ENCODE peak calls at places on chromosomes 12 and 14, in ten cellular contexts. U is stomach, D is tibial nerve, B is cardiac muscle cell, X is A673, A is neural progenitor cell, T is SJSA1, E is heart left ventricle, O is hepatocyte, J is HAP-1. N is an unnamed sample. For H3K4me1, the result is how much of the 10 kb centered on the place peaks cover.

GRCh38 chr14:76829016-76829365 is 2.8 kb downstream of the LRRC74A start:
- DNase-seq in T (no peak), X (no peak), A (no peak), E (peak), O (no peak), J (no peak), B (no peak), U (no peak), D (no peak), N (no peak)

GRCh38 chr14:65177551-65177950 is 75.2 kb upstream of the MAX start:
- DNase-seq in J (no peak), X (no peak), A (no peak), U (no peak), O (no peak), E (no peak), T (no peak), D (no peak), B (no peak), N (no peak)

GRCh38 chr12:27552886-27553560 is 29.0 kb downstream of the PPFIBP1 start:
- DNase-seq in J (no peak), X (no peak), B (no peak), U (no peak), A (no peak), O (no peak), T (no peak), E (no peak), D (no peak), N (no peak)

GRCh38 chr12:65740873-65741600 is 83.2 kb upstream of the HMGA2 start:
- DNase-seq in A (peak), U (peak), B (peak), E (peak), T (peak), O (peak), X (peak), D (peak), J (peak), N (peak)

GRCh38 chr12:110694330-110694891 is 5.5 kb upstream of the HVCN1 start:
- DNase-seq in T (no peak), B (no peak), D (no peak), A (no peak), E (peak), U (no peak), X (no peak), J (no peak), O (no peak), N (no peak)

GRCh38 chr12:1606021-1606622 is 11.7 kb upstream of the FBXL14 start:
- DNase-seq in X (peak), D (peak), J (peak), O (peak), U (peak), T (peak), E (peak), B (peak), A (no peak), N (peak)

GRCh38 chr14:92026548-92027190 is 13.2 kb downstream of the TRIP11 start:
- DNase-seq in B (no peak), O (no peak), A (no peak), D (no peak), T (no peak), U (no peak), E (no peak), X (no peak), J (no peak), N (no peak)

GRCh38 chr14:61812347-61813100 is 50.3 kb downstream of the SNAPC1 start:
- DNase-seq in A (peak), B (peak), E (no peak), X (no peak), T (no peak), O (peak), J (peak), U (no peak), D (no peak), N (no peak)

GRCh38 chr12:68447807-68448138 is 115.6 kb upstream of the MDM1 start:
- DNase-seq in O (no peak), T (no peak), J (no peak), X (no peak), B (no peak), U (no peak), D (no peak), A (no peak), E (no peak), N (no peak)

GRCh38 chr14:97523936-97524335 is 726.8 kb downstream of the VRK1 start:
- DNase-seq in X (peak), T (no peak), U (no peak), D (no peak), J (no peak), B (no peak), O (peak), A (no peak), E (no peak), N (peak)

GRCh38 chr14:23080474-23080873 is 14.5 kb downstream of the ACIN1 start:
- DNase-seq in A (no peak), J (no peak), U (no peak), E (no peak), X (no peak), B (no peak), O (no peak), T (no peak), D (no peak), N (no peak)

GRCh38 chr12:19962192-19962591 is 406.1 kb upstream of the PDE3A start:
- DNase-seq in A (no peak), O (no peak), U (no peak), E (peak), T (no peak), B (no peak), D (no peak), X (no peak), J (no peak), N (no peak)

GRCh38 chr14:59565112-59565511 is 11.5 kb downstream of the CCDC175 start:
- DNase-seq in T (no peak), E (no peak), D (no peak), O (no peak), B (no peak), A (no peak), X (no peak), U (no peak), J (no peak), N (no peak)

GRCh38 chr12:24069532-24070395 is 120.3 kb upstream of the SOX5 start:
- DNase-seq in J (peak), E (no peak), U (no peak), X (peak), A (peak), O (peak), B (peak), T (no peak), D (no peak), N (no peak)

GRCh38 chr12:42968426-42968825 is 378.9 kb upstream of the PRICKLE1 start:
- DNase-seq in U (no peak), J (no peak), X (no peak), O (no peak), E (no peak), A (no peak), B (no peak), D (no peak), T (no peak), N (no peak)

GRCh38 chr12:53703746-53704145 is 23.5 kb downstream of the CALCOCO1 start:
- DNase-seq in X (no peak), T (no peak), O (no peak), A (no peak), D (no peak), J (no peak), U (no peak), E (no peak), B (no peak), N (no peak)

GRCh38 chr14:99592933-99593753 is 10.9 kb downstream of the CCDC85C start:
- DNase-seq in A (peak), U (no peak), E (no peak), D (no peak), J (no peak), B (no peak), X (no peak), T (no peak), O (no peak), N (no peak)
- H3K4me1 ChIP-seq in A (under half), U (half or more), E (half or more), D (under half), J (under half), B (under half), X (under half), T (under half), O (under half), N (under half)

GRCh38 chr12:7122876-7123769 is 5.6 kb downstream of the RBP5 start:
- DNase-seq in A (no peak), O (no peak), E (peak), U (no peak), B (no peak), T (no peak), X (no peak), D (no peak), J (no peak), N (no peak)

GRCh38 chr12:7123806-7124519 is 4.7 kb downstream of the RBP5 start:
- DNase-seq in B (no peak), O (peak), X (no peak), A (no peak), E (no peak), U (no peak), J (no peak), T (no peak), D (no peak), N (no peak)

GRCh38 chr12:7127916-7128626 is 618 bp downstream of the RBP5 start:
- DNase-seq in D (no peak), T (no peak), E (no peak), B (no peak), A (no peak), J (no peak), U (no peak), O (no peak), X (no peak), N (no peak)

GRCh38 chr12:7128681-7129593 is at the start of gene RBP5:
- DNase-seq in O (no peak), B (no peak), X (no peak), J (no peak), A (no peak), U (no peak), T (no peak), D (no peak), E (no peak), N (no peak)

DNA sequence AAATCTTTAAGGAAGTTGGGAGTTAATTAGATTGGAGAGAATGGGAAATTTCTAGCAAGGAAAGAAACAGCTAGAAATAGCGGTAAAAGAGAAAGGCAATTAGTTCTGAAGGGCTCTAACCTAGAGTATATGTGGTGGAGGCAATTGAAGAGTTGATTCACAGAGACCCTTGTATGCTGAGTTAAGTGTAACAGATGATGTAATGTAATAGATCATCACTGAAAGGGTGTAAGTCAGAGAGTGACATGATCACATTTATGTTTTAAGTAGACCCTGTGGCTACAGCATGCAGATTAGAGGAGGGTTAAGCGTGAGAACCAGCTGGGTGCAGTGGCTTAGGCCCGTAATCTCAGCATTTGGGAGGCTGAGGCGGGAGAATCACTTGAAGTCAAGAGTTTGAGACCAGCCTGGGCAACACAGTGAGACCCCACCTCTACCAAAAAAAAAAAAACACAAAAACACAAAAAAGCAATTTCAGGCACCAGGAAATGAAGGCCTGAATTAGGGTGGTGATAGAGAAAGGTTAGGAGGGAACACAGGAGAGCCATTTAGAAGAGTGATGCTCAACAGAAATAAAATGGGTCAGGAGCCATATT is 3.0 kb downstream of the RBP5 start:
- DNase-seq in U (no peak), X (no peak), T (no peak), E (no peak), J (no peak), A (no peak), D (no peak), O (no peak), B (no peak), N (no peak)
- H3K4me1 ChIP-seq in U (under half), X (under half), T (under half), E (under half), J (under half), A (under half), D (under half), O (under half), B (under half), N (under half)

GRCh38 chr14:35405304-35405996 is 901 bp upstream of the NFKBIA start:
- DNase-seq in D (no peak), B (no peak), T (no peak), O (peak), E (peak), A (peak), J (peak), U (no peak), X (peak), N (no peak)
- H3K4me1 ChIP-seq in D (under half), B (under half), T (under half), O (under half), E (half or more), A (under half), J (under half), U (under half), X (under half), N (under half)

DNA sequence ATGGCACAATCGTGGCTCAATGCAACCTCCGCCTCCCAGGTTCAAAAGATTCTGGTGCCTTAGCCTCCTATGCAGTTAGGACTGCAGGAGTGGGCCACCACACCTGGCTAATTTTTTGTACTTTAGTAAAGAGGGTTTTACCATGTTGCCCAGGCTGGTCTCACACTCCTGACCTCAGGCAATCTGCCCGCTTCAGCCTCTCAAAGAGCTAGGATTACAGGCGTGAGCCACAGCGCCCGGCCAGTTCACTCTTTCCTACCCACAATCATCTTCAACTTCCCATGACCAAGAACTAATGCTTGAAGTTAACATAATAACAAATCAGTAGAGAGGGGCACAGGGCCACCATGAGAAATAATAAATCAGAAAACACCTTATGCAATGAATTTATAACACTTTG is 82.4 kb downstream of the HECTD1 start:
- DNase-seq in J (no peak), D (no peak), E (no peak), X (no peak), B (no peak), O (no peak), T (no peak), U (no peak), A (no peak), N (no peak)
- H3K4me1 ChIP-seq in J (under half), D (under half), E (under half), X (under half), B (under half), O (under half), T (under half), U (under half), A (under half), N (under half)

GRCh38 chr14:68474741-68475140 is 318.1 kb downstream of the ZFP36L1 start:
- DNase-seq in O (no peak), D (no peak), T (no peak), E (no peak), J (no peak), B (no peak), U (no peak), X (no peak), A (no peak), N (no peak)

GRCh38 chr14:68471964-68472508 is 320.8 kb downstream of the ZFP36L1 start:
- DNase-seq in T (no peak), B (no peak), D (no peak), X (no peak), J (no peak), U (no peak), O (no peak), A (no peak), E (no peak), N (no peak)

GRCh38 chr14:68473794-68474193 is 319.1 kb downstream of the ZFP36L1 start:
- DNase-seq in T (no peak), O (no peak), A (no peak), D (no peak), E (no peak), X (peak), U (no peak), J (no peak), B (no peak), N (no peak)

GRCh38 chr14:68471029-68471963 is 321.6 kb downstream of the ZFP36L1 start:
- DNase-seq in B (no peak), O (no peak), J (peak), X (no peak), E (no peak), A (peak), T (no peak), D (no peak), U (no peak), N (peak)

GRCh38 chr14:68473050-68473449 is 319.8 kb downstream of the ZFP36L1 start:
- DNase-seq in E (no peak), O (no peak), T (no peak), B (no peak), A (no peak), X (no peak), J (no peak), U (peak), D (no peak), N (no peak)
- H3K4me1 ChIP-seq in E (under half), O (under half), T (under half), B (under half), A (half or more), X (under half), J (under half), U (half or more), D (under half), N (under half)

DNA sequence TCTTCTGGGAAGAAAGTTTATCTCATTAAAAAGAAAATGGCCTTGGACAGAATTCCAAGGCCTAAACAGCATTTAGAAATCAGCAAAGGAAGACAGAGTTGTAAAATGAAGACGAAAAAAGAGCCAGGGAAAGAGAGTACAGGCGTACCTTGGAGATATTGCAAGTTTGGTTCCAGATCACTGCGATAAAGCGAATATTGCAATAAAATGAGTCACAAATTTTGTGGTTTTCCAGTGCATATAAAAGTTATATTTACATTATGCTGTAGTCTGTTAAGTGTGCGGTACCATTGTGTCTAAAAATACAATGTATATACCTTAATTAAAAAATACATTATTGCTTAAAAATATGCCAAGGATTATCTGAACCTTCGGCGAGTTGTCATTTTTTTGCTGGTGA is 9.0 kb downstream of the PCNX1 start:
- DNase-seq in A (no peak), B (no peak), X (no peak), J (no peak), O (no peak), D (no peak), T (no peak), U (no peak), E (no peak), N (no peak)
- H3K4me1 ChIP-seq in A (half or more), B (under half), X (half or more), J (under half), O (under half), D (under half), T (under half), U (half or more), E (half or more), N (under half)

GRCh38 chr14:94058128-94058673 is 22.8 kb downstream of the DDX24 start:
- DNase-seq in O (no peak), X (no peak), D (no peak), T (no peak), A (no peak), E (no peak), B (no peak), J (no peak), U (no peak), N (no peak)
- H3K4me1 ChIP-seq in O (under half), X (under half), D (half or more), T (under half), A (under half), E (under half), B (under half), J (under half), U (half or more), N (under half)

GRCh38 chr12:16245199-16245598 is 32.3 kb downstream of the SLC15A5 start:
- DNase-seq in E (no peak), U (no peak), B (no peak), J (no peak), X (no peak), T (no peak), D (no peak), O (peak), A (no peak), N (no peak)

GRCh38 chr12:16243487-16244412 is 33.7 kb downstream of the SLC15A5 start:
- DNase-seq in B (no peak), A (no peak), X (no peak), O (no peak), U (no peak), E (no peak), J (no peak), D (no peak), T (no peak), N (no peak)

GRCh38 chr12:16238661-16239060 is 38.8 kb downstream of the SLC15A5 start:
- DNase-seq in E (no peak), D (no peak), X (no peak), J (no peak), A (no peak), B (no peak), U (no peak), O (no peak), T (no peak), N (no peak)

GRCh38 chr12:16246264-16246663 is 31.2 kb downstream of the SLC15A5 start:
- DNase-seq in X (no peak), E (no peak), U (no peak), O (no peak), A (no peak), T (no peak), B (no peak), J (no peak), D (no peak), N (no peak)

DNA sequence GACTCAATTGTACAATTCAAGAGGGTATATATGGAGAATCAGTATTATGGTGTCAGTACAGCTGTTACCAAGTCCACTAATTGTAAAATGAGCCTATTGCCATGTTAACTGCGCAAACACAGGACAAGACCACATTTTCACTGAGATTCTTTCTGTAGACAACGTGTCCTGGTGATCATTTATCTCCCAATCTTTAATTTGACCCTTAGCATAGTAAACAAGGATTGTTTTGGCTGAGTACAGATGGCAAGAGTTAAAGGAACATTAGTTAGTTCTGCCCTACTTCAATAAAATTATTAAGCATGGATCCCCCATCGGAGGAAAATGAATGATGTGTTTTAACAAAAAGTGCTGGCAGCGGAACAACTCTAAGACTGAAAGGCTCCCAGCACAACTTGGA is 36.1 kb downstream of the SLC15A5 start:
- DNase-seq in U (no peak), A (no peak), O (no peak), X (no peak), J (no peak), D (no peak), B (no peak), T (no peak), E (no peak), N (no peak)
- H3K4me1 ChIP-seq in U (under half), A (under half), O (under half), X (under half), J (under half), D (under half), B (under half), T (under half), E (under half), N (under half)

GRCh38 chr12:108722992-108723766 is 8.1 kb downstream of the CORO1C start:
- DNase-seq in J (no peak), D (no peak), T (peak), A (no peak), X (peak), O (no peak), U (no peak), B (no peak), E (no peak), N (no peak)
- H3K4me1 ChIP-seq in J (under half), D (half or more), T (half or more), A (under half), X (under half), O (under half), U (half or more), B (under half), E (half or more), N (under half)

N was measured in NT2/D1.